ENCODE peak calls at places on chromosomes 5 and 9, in five cellular contexts. J, P, S, M and Y are unnamed samples.

GRCh38 chr5:171571663-171572062 is 152.2 kb downstream of the FGF18 start:
- DNase-seq in J (no peak), M (no peak), P (no peak), S (no peak), Y (no peak)

GRCh38 chr5:130116972-130117371 is 212.7 kb downstream of the CHSY3 start:
- DNase-seq in S (no peak), M (no peak), J (no peak), P (no peak), Y (no peak)

GRCh38 chr5:37889612-37890317 is 49.9 kb upstream of the GDNF start:
- DNase-seq in S (no peak), P (no peak), M (no peak), J (no peak), Y (no peak)

GRCh38 chr5:64612349-64612961 is 77.8 kb upstream of the SHISAL2B start:
- DNase-seq in P (no peak), S (peak), J (peak), M (no peak), Y (no peak)

GRCh38 chr5:128413356-128413755 is 124.7 kb downstream of the FBN2 start:
- DNase-seq in P (no peak), S (no peak), J (no peak), M (no peak), Y (no peak)

GRCh38 chr9:95074632-95075269 is 242.8 kb downstream of the FANCC start:
- DNase-seq in M (no peak), J (peak), P (no peak), S (peak), Y (no peak)

GRCh38 chr5:89064054-89064453 is 181.1 kb upstream of the MEF2C start:
- DNase-seq in M (no peak), P (no peak), J (no peak), S (no peak), Y (no peak)

GRCh38 chr9:83146325-83146724 is 83.4 kb upstream of the RASEF start:
- DNase-seq in S (no peak), M (no peak), P (no peak), J (no peak), Y (no peak)

GRCh38 chr9:86099695-86100364 is 472 bp upstream of the GOLM1 start:
- DNase-seq in S (peak), P (peak), J (peak), M (no peak), Y (no peak)